ENCODE peak calls at places on chromosome 7, in four cellular contexts. F, P, M and I are unnamed samples.

GRCh38 chr7:110544199-110544598 is 546.7 kb upstream of the LRRN3 start:
- DNase-seq in F (no peak), P (no peak), M (no peak), I (no peak)

GRCh38 chr7:81367335-81367801 is 402.5 kb downstream of the HGF start:
- DNase-seq in F (no peak), P (no peak), M (peak), I (no peak)

GRCh38 chr7:86904949-86905834 is 154.3 kb downstream of the ELAPOR2 start:
- DNase-seq in F (peak), P (no peak), M (peak), I (no peak)

GRCh38 chr7:27112960-27113949 is 10.8 kb upstream of the HOXA2 start:
- DNase-seq in F (peak), P (no peak), M (no peak), I (no peak)

GRCh38 chr7:157830331-157830730 is 493.5 kb downstream of the DNAJB6 start:
- DNase-seq in F (no peak), P (no peak), M (no peak), I (no peak)

GRCh38 chr7:17371656-17372524 is 73.4 kb downstream of the AHR start:
- DNase-seq in F (peak), P (no peak), M (peak), I (peak)

GRCh38 chr7:149736478-149737360 is 36.7 kb downstream of the ZNF467 start:
- DNase-seq in F (no peak), P (no peak), M (no peak), I (no peak)

GRCh38 chr7:5217851-5218331 is 27.9 kb downstream of the WIPI2 start:
- DNase-seq in F (no peak), P (no peak), M (no peak), I (no peak)

GRCh38 chr7:128115326-128115820 is 84.1 kb upstream of the LRRC4 start:
- DNase-seq in F (no peak), P (no peak), M (peak), I (no peak)

GRCh38 chr7:13742719-13743640 is 246.5 kb downstream of the ETV1 start:
- DNase-seq in F (peak), P (peak), M (peak), I (no peak)

GRCh38 chr7:116122972-116123595 is 87.3 kb upstream of the TES start:
- DNase-seq in F (no peak), P (no peak), M (peak), I (peak)

GRCh38 chr7:47954231-47954911 is 6.1 kb upstream of the PKD1L1 start:
- DNase-seq in F (no peak), P (no peak), M (peak), I (no peak)

GRCh38 chr7:128030999-128031681 is at the start of gene LRRC4:
- DNase-seq in F (peak), P (peak), M (peak), I (no peak)

GRCh38 chr7:97639036-97639435 is 92.8 kb upstream of the TAC1 start:
- DNase-seq in F (no peak), P (no peak), M (no peak), I (peak)

GRCh38 chr7:90648834-90649233 is 52.7 kb downstream of the CDK14 start:
- DNase-seq in F (no peak), P (no peak), M (no peak), I (no peak)

GRCh38 chr7:69962077-69962855 is 364.0 kb downstream of the AUTS2 start:
- DNase-seq in F (no peak), P (peak), M (no peak), I (no peak)

GRCh38 chr7:94375713-94376112 is 19.0 kb upstream of the COL1A2 start:
- DNase-seq in F (peak), P (peak), M (peak), I (no peak)

GRCh38 chr7:84153005-84153404 is 41.6 kb downstream of the SEMA3A start:
- DNase-seq in F (no peak), P (no peak), M (no peak), I (no peak)

GRCh38 chr7:29285451-29285807 is 90.9 kb downstream of the CHN2 start:
- DNase-seq in F (no peak), P (no peak), M (peak), I (peak)

GRCh38 chr7:23980081-23980480 is 270.1 kb downstream of the STK31 start:
- DNase-seq in F (no peak), P (no peak), M (no peak), I (no peak)

GRCh38 chr7:102842284-102842683 is 70.5 kb upstream of the LRRC17 start:
- DNase-seq in F (no peak), P (no peak), M (no peak), I (no peak)

GRCh38 chr7:121328508-121329459 is at the start of gene WNT16:
- DNase-seq in F (no peak), P (no peak), M (no peak), I (no peak)

GRCh38 chr7:13778967-13779366 is 210.5 kb downstream of the ETV1 start:
- DNase-seq in F (no peak), P (no peak), M (peak), I (no peak)

GRCh38 chr7:16644624-16644986 is 949 bp downstream of the ANKMY2 start:
- DNase-seq in F (peak), P (peak), M (peak), I (no peak)

GRCh38 chr7:36117201-36117840 is 35.7 kb upstream of the EEPD1 start:
- DNase-seq in F (no peak), P (no peak), M (no peak), I (no peak)

GRCh38 chr7:17625038-17625437 is 315.3 kb downstream of the SNX13 start:
- DNase-seq in F (no peak), P (no peak), M (peak), I (peak)

GRCh38 chr7:70325509-70326101 is 727.3 kb downstream of the AUTS2 start:
- DNase-seq in F (peak), P (no peak), M (peak), I (peak)

GRCh38 chr7:2254429-2255144 is 12.6 kb downstream of the NUDT1 start:
- DNase-seq in F (no peak), P (no peak), M (no peak), I (no peak)

GRCh38 chr7:66964391-66964790 is 31.0 kb downstream of the SBDS start:
- DNase-seq in F (no peak), P (no peak), M (peak), I (no peak)

GRCh38 chr7:603152-603941 is 83.7 kb upstream of the PDGFA start:
- DNase-seq in F (no peak), P (no peak), M (no peak), I (no peak)

GRCh38 chr7:602341-603141 is 82.9 kb upstream of the PDGFA start:
- DNase-seq in F (no peak), P (no peak), M (no peak), I (no peak)

GRCh38 chr7:605661-606450 is 86.2 kb upstream of the PDGFA start:
- DNase-seq in F (no peak), P (no peak), M (no peak), I (no peak)

GRCh38 chr7:604038-604883 is 84.6 kb upstream of the PDGFA start:
- DNase-seq in F (no peak), P (peak), M (no peak), I (no peak)

DNA sequence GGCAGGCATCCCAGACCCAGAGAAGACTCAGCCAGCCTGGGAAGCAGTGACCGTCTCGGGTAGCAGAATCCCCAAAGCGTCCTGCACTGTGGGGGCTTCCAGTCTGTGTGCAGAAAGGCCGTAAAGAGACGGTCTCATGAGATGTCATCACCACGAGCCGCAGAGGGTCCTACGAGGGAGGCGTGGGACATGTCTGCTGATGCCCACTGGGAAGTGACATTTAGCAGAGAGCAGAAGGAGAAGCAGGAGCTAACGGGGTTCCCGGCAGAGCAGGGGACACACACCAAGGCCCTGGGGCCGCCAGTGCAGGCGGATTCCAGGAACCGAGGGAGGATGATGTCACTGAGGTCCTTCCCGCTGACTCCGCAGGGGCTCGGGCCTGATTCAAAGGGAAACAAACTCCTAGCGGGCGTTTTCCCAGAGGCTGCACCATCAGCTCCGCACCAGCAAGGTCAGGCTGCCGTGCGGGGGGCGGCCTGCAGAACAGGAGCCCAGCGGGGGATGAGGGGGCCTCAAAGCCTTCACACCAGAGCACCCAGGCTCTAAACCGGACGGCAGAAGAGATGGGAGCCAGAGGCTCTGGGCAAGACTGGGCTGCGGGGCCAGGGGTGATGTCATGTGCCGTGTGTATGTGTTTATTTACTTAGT is 85.4 kb upstream of the PDGFA start:
- DNase-seq in F (no peak), P (peak), M (no peak), I (no peak)
- H3K4me3 ChIP-seq in F (no peak), P (no peak), M (no peak), I (no peak)

GRCh38 chr7:153047079-153047478 is 287.5 kb downstream of the ACTR3B start:
- DNase-seq in F (no peak), P (no peak), M (no peak), I (no peak)

GRCh38 chr7:153043440-153043839 is 283.9 kb downstream of the ACTR3B start:
- DNase-seq in F (no peak), P (no peak), M (no peak), I (no peak)

GRCh38 chr7:153044981-153045380 is 285.4 kb downstream of the ACTR3B start:
- DNase-seq in F (peak), P (no peak), M (no peak), I (no peak)

DNA sequence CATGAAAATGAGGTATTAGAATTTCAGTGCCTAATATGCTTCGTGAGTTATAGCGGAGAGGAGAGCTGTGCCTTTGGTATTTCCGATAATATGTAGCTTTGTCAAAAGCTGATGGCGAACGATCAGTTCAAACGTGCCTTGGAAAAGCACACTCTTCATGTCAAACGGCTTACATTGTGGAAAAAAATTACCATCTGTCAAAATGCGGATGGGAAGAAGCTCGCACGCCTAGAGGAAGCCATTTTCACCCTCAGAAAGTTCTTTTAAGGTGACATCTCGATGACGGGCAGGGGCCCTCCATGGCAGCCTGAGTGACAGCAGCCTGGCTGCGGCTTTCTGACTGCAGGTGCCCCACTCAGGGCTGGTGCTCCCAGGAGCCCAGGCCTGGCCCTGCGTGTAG is 288.0 kb downstream of the ACTR3B start:
- DNase-seq in F (peak), P (no peak), M (no peak), I (no peak)
- TF ChIP-seq CTCF in F (no peak), P (no peak), M (no peak), I (no peak)

DNA sequence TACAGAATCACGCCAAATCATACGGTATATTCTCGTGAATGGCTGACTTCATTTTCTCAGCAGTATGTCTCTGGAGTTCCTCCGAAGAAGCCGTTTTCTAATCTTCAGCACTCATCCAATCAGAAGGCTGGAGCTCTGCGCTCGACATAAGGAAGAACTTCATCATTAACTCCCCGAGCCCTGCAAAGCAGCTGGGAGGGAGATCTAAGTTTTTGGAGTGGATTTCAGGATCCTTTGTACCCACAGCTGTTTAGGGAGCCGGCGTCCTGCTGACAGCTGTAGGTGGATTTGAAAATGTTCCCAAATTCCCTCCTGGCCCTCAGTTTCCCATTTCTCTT is 40.7 kb upstream of the SDK1 start:
- DNase-seq in F (peak), P (no peak), M (peak), I (no peak)
- H3K4me3 ChIP-seq in F (peak), P (peak), M (peak), I (peak)

GRCh38 chr7:101782886-101783285 is 34.5 kb upstream of the CUX1 start:
- DNase-seq in F (no peak), P (no peak), M (no peak), I (no peak)
- TF ChIP-seq CTCF in F (no peak), P (no peak), M (no peak), I (no peak)

GRCh38 chr7:25495342-25495855 is 267.1 kb upstream of the NPVF start:
- DNase-seq in F (peak), P (peak), M (no peak), I (no peak)
- H3K4me3 ChIP-seq in F (no peak), P (no peak), M (no peak), I (no peak)